ENCODE peak calls at places on chromosome 1, in nine cellular contexts. E, O, U, I, V, Y, B, W and Z are unnamed samples.

GRCh38 chr1:12087797-12088314 is 24.8 kb downstream of the TNFRSF8 start:
- DNase-seq in W (no peak), O (peak; percentile 32), E (peak; percentile 9), V (no peak), Y (peak; percentile 14), I (peak; percentile 26), U (no peak), B (no peak), Z (no peak)

GRCh38 chr1:119933397-119933796 is 37.1 kb upstream of the ADAM30 start:
- DNase-seq in U (no peak), V (no peak), Y (no peak), I (no peak), B (no peak), E (no peak), W (no peak), O (no peak), Z (no peak)

GRCh38 chr1:65435987-65436386 is 15.5 kb downstream of the LEPR start:
- DNase-seq in E (peak; percentile 76), W (peak; percentile 79), O (peak; percentile 78), Y (no peak), U (no peak), V (no peak), I (no peak), B (no peak), Z (no peak)

GRCh38 chr1:91700332-91700731 is 185.6 kb downstream of the TGFBR3 start:
- DNase-seq in W (peak; percentile 34), I (no peak), E (peak; percentile 21), V (no peak), Y (no peak), O (peak; percentile 55), B (no peak), U (no peak), Z (no peak)

GRCh38 chr1:83741348-83741747 is 257.6 kb downstream of the TTLL7 start:
- DNase-seq in W (no peak), B (no peak), V (no peak), E (no peak), Y (no peak), O (no peak), I (no peak), U (no peak), Z (no peak)

GRCh38 chr1:226444901-226445300 is 37.0 kb upstream of the PARP1 start:
- DNase-seq in Y (no peak), B (no peak), V (no peak), W (no peak), I (peak; percentile 24), U (no peak), E (no peak), O (no peak), Z (no peak)

GRCh38 chr1:232634086-232634485 is 4.2 kb upstream of the SIPA1L2 start:
- DNase-seq in V (no peak), B (no peak), E (no peak), I (peak; percentile 74), W (no peak), Y (no peak), O (no peak), U (no peak), Z (no peak)

GRCh38 chr1:65836686-65837085 is 44.0 kb downstream of the PDE4B start:
- DNase-seq in V (no peak), Y (no peak), U (no peak), O (no peak), I (no peak), E (no peak), B (no peak), W (no peak), Z (no peak)

GRCh38 chr1:156465747-156466365 is 34.7 kb downstream of the MEF2D start:
- DNase-seq in V (no peak), I (no peak), B (peak; percentile 42), U (no peak), O (no peak), Y (no peak), W (no peak), E (peak; percentile 48), Z (no peak)

GRCh38 chr1:41754540-41754939 is 164.2 kb downstream of the HIVEP3 start:
- DNase-seq in Y (no peak), W (no peak), O (no peak), B (no peak), V (no peak), I (no peak), U (no peak), E (no peak), Z (no peak)
- TF ChIP-seq CTCF in Y (no peak), W (no peak), O (peak; percentile 2), B (no peak), V (no peak), I (no peak), U (no peak), E (peak; percentile 33), Z (no peak)

GRCh38 chr1:45584351-45585109 is 689 bp downstream of the NASP start:
- DNase-seq in I (peak; percentile 94), W (peak; percentile 93), O (peak; percentile 93), V (peak; percentile 93), U (peak; percentile 86), Y (peak; percentile 96), B (peak; percentile 91), E (peak; percentile 93), Z (peak; percentile 94)
- TF ChIP-seq CTCF in I (no peak), W (no peak), O (peak; percentile 26), V (no peak), U (no peak), Y (no peak), B (no peak), E (no peak), Z (peak; percentile 32)

GRCh38 chr1:245858683-245859509 is 648.2 kb downstream of the SMYD3 start:
- DNase-seq in V (no peak), O (peak; percentile 59), I (no peak), W (peak; percentile 66), Y (no peak), U (no peak), B (no peak), E (peak; percentile 71), Z (no peak)
- TF ChIP-seq CTCF in V (no peak), O (peak; percentile 51), I (no peak), W (peak; percentile 41), Y (no peak), U (no peak), B (no peak), E (peak; percentile 65), Z (peak; percentile 24)

GRCh38 chr1:62746086-62746808 is 37.7 kb upstream of the ATG4C start:
- DNase-seq in V (no peak), O (peak; percentile 75), E (peak; percentile 79), Y (no peak), U (peak; percentile 36), B (no peak), W (peak; percentile 76), I (no peak), Z (no peak)
- TF ChIP-seq CTCF in V (peak; percentile 40), O (peak; percentile 50), E (peak; percentile 64), Y (peak; percentile 54), U (peak; percentile 48), B (peak; percentile 60), W (peak; percentile 39), I (peak; percentile 49), Z (peak; percentile 81)

DNA sequence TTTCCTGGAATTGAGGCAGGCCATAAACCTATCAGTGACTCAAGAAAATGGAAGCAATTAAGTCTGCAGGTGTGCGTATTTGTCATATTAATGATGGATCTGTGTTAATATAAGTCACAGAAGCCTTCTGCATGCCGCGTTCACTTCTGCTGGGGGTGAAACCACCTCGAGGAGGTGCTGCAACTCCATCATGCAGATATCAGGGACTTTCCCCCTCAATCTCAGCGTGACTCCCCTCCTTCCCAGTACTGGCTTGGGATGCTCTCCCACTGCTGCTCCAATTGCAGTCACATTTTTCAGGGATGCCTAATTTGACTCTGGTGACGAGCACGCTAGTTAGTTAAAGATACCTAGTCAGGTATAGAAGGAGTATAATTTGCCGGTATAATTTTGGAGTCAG is 87.5 kb downstream of the ASTN1 start:
- DNase-seq in Y (no peak), U (no peak), I (no peak), B (no peak), O (no peak), V (no peak), W (no peak), E (no peak), Z (no peak)
- TF ChIP-seq CTCF in Y (no peak), U (no peak), I (no peak), B (no peak), O (no peak), V (no peak), W (no peak), E (no peak), Z (no peak)

GRCh38 chr1:170927955-170928850 is 7.1 kb upstream of the MROH9 start:
- DNase-seq in B (no peak), I (no peak), O (peak; percentile 32), Y (no peak), E (peak; percentile 36), V (no peak), U (peak; percentile 41), W (peak; percentile 42), Z (no peak)
- TF ChIP-seq CTCF in B (no peak), I (peak; percentile 31), O (no peak), Y (no peak), E (no peak), V (no peak), U (no peak), W (no peak), Z (peak; percentile 42)

DNA sequence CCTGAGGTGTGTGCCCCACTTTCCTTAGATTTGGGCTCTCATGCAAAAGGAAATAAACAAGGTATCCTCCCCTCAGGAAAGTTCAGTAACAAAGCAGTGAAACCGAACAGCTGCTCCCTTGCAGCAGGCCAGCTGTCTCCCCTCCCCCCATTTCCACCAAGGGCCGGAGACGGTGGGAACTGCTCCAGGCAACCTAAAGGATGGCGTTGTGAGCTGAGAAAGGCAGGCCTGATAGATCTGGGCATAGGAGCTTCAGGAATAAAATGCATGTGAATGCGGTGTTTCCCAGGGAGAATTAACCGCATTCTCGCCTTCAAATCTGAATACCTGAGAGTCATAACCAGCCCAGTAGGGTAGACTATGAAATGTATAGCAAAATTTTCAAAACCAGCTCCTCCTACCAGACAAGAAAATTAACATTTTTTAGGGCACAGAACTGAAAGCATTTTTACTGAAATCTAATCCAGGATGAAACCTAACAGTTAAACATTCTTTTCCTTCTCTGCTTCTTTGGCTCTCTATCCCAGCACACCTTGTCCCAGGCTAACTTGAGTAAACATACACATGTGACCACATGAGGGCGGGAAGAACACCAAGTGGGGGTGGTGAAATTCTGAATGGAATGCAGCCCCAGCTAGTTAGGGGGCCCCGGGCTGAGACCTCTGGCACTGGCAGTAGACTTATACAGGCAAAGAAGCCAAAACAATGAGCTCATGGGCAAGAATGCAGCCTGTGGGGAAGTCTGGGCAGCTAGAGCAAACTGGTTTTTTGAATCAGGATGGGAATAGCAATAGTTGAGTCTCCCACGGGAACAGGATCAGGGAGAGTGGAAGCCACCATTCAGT is 11.5 kb downstream of the MCL1 start:
- DNase-seq in I (peak; percentile 83), Y (peak; percentile 95), W (peak; percentile 99), V (peak; percentile 93), U (peak; percentile 97), O (peak; percentile 98), B (peak; percentile 93), E (peak; percentile 99), Z (no peak)
- TF ChIP-seq CTCF in I (no peak), Y (peak; percentile 9), W (no peak), V (no peak), U (no peak), O (no peak), B (no peak), E (no peak), Z (no peak)

DNA sequence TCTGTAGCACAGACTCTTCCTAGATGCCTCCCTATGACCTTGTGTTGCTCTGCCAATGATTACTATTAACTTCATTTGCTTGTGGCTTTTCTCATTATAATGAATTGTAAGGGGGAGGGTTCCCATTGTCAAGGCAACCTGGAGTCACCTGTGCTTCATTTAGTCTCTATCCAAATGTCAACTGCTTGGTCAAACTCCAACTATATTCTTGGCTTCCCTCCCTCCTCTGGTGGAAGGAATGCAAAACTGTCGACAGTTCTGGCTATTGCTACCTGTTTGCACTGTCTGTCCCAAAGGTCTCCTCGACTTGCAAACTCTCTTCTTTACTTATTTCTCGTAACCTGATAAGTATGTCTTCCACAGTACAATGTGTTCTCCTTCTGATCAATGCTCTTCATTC is 100.3 kb downstream of the CACNA1E start:
- DNase-seq in V (no peak), U (no peak), I (peak; percentile 23), W (no peak), O (no peak), B (no peak), E (no peak), Y (no peak), Z (no peak)
- TF ChIP-seq CTCF in V (peak; percentile 12), U (peak; percentile 29), I (no peak), W (no peak), O (no peak), B (peak; percentile 37), E (no peak), Y (peak; percentile 50), Z (peak; percentile 45)